ENCODE peak calls at places on chromosomes 5 and 9, in five cellular contexts. O is endodermal cell; A is stimulated activated CD8-positive, alpha-beta memory T cell treated with anti-CD3 and anti-CD28 coated beads, Interleukin-2, amount 100 ng/mL, for 48 hours; P is GOT3; K is GM03348. L is an unnamed sample.

GRCh38 chr9:123327697-123328100 is 28.3 kb upstream of the CRB2 start:
- DNase-seq in O (no peak), A (no peak), P (no peak), K (no peak), L (no peak)

GRCh38 chr5:7348168-7348802 is 47.7 kb upstream of the ADCY2 start:
- DNase-seq in O (no peak), A (no peak), P (no peak), K (no peak), L (peak)

GRCh38 chr5:59276886-59277514 is 616.5 kb downstream of the PDE4D start:
- DNase-seq in O (no peak), A (no peak), P (no peak), K (no peak), L (no peak)

GRCh38 chr5:2185646-2186471 is 303.1 kb upstream of the IRX4 start:
- DNase-seq in O (no peak), A (no peak), P (no peak), K (no peak), L (no peak)

GRCh38 chr9:121759996-121760395 is 108.6 kb downstream of the DAB2IP start:
- DNase-seq in O (no peak), A (no peak), P (no peak), K (no peak), L (no peak)

GRCh38 chr5:42982107-42982622 is 58.0 kb downstream of the ANXA2R start:
- DNase-seq in O (peak), A (no peak), P (no peak), K (no peak), L (no peak)

GRCh38 chr9:21836437-21837161 is 34.2 kb downstream of the MTAP start:
- DNase-seq in O (no peak), A (no peak), P (no peak), K (peak), L (no peak)

GRCh38 chr5:136058031-136058971 is 29.5 kb downstream of the TGFBI start:
- DNase-seq in O (peak), A (no peak), P (peak), K (peak), L (no peak)

GRCh38 chr9:14433841-14434511 is 120.0 kb upstream of the NFIB start:
- DNase-seq in O (no peak), A (no peak), P (no peak), K (peak), L (peak)

GRCh38 chr5:144467795-144468194 is 297.1 kb downstream of the KCTD16 start:
- DNase-seq in O (peak), A (no peak), P (no peak), K (peak), L (peak)

GRCh38 chr9:86034863-86035734 is 64.3 kb downstream of the GOLM1 start:
- DNase-seq in O (peak), A (no peak), P (no peak), K (peak), L (peak)

GRCh38 chr5:137148656-137149055 is 350.5 kb downstream of the SPOCK1 start:
- DNase-seq in O (no peak), A (no peak), P (no peak), K (no peak), L (no peak)

GRCh38 chr5:170297589-170298462 is at the start of gene LCP2:
- DNase-seq in O (no peak), A (no peak), P (no peak), K (no peak), L (peak)

GRCh38 chr5:139402561-139403158 is 1.2 kb downstream of the SPATA24 start:
- DNase-seq in O (peak), A (no peak), P (no peak), K (no peak), L (no peak)

L was measured in Ammon's horn.